ENCODE peak calls at places on chromosomes 16 and 17, in five cellular contexts. U is PC-9; T is cardiac muscle cell; W is CD4-positive, alpha-beta memory T cell; I is left ventricle myocardium inferior. J is an unnamed sample.

GRCh38 chr17:339193-340061 is 13.2 kb downstream of the RPH3AL start:
- DNase-seq in U (no peak), T (no peak), W (no peak), I (no peak), J (peak; percentile 28)

GRCh38 chr16:79475841-79476240 is 124.7 kb downstream of the MAF start:
- DNase-seq in U (no peak), T (no peak), W (no peak), I (no peak), J (no peak)

GRCh38 chr17:77203436-77203835 is 62.7 kb downstream of the SEC14L1 start:
- DNase-seq in U (no peak), T (no peak), W (no peak), I (no peak), J (peak; percentile 43)

GRCh38 chr17:78494189-78494960 is 82.8 kb downstream of the DNAH17 start:
- DNase-seq in U (no peak), T (no peak), W (no peak), I (no peak), J (peak; percentile 41)

GRCh38 chr16:75921281-75921680 is 195.0 kb upstream of the CPHXL start:
- DNase-seq in U (no peak), T (no peak), W (no peak), I (no peak), J (no peak)

GRCh38 chr17:81109957-81110356 is 55.4 kb upstream of the PVALEF start:
- DNase-seq in U (no peak), T (no peak), W (no peak), I (no peak), J (no peak)

GRCh38 chr16:65120811-65121721 is 797 bp downstream of the CDH11 start:
- DNase-seq in U (no peak), T (peak; percentile 60), W (no peak), I (peak; percentile 20), J (peak; percentile 51)

GRCh38 chr17:13038931-13039665 is 21.3 kb upstream of the ELAC2 start:
- DNase-seq in U (no peak), T (no peak), W (no peak), I (no peak), J (no peak)

GRCh38 chr17:65690626-65691310 is 129.3 kb upstream of the AXIN2 start:
- DNase-seq in U (no peak), T (no peak), W (no peak), I (no peak), J (no peak)

GRCh38 chr17:33940769-33941168 is 314.3 kb upstream of the CCL2 start:
- DNase-seq in U (no peak), T (no peak), W (no peak), I (peak; percentile 46), J (no peak)

GRCh38 chr16:89004209-89004831 is 27.3 kb upstream of the CBFA2T3 start:
- DNase-seq in U (no peak), T (peak; percentile 87), W (no peak), I (peak; percentile 50), J (peak; percentile 63)

GRCh38 chr16:81786321-81786720 is 7.2 kb downstream of the PLCG2 start:
- DNase-seq in U (peak; percentile 73), T (no peak), W (no peak), I (no peak), J (no peak)

GRCh38 chr16:53083123-53083522 is 28.3 kb downstream of the CHD9 start:
- DNase-seq in U (no peak), T (no peak), W (no peak), I (no peak), J (no peak)

GRCh38 chr16:67539691-67540635 is 11.3 kb downstream of the RIPOR1 start:
- DNase-seq in U (no peak), T (no peak), W (no peak), I (no peak), J (no peak)

GRCh38 chr16:30692381-30693074 is 6.4 kb upstream of the SRCAP start:
- DNase-seq in U (no peak), T (no peak), W (no peak), I (no peak), J (no peak)

GRCh38 chr16:80298676-80299075 is 242.1 kb upstream of the DYNLRB2 start:
- DNase-seq in U (no peak), T (no peak), W (no peak), I (no peak), J (no peak)

GRCh38 chr16:83980794-83981193 is 12.8 kb downstream of the NECAB2 start:
- DNase-seq in U (no peak), T (no peak), W (no peak), I (no peak), J (peak; percentile 24)

GRCh38 chr16:11105038-11105903 is 150.7 kb downstream of the SOCS1 start:
- DNase-seq in U (peak; percentile 81), T (no peak), W (peak; percentile 30), I (no peak), J (no peak)

GRCh38 chr16:24858219-24859041 is 12.7 kb downstream of the SLC5A11 start:
- DNase-seq in U (no peak), T (peak; percentile 88), W (peak; percentile 34), I (peak; percentile 42), J (peak; percentile 63)

GRCh38 chr17:32814837-32815236 is 62.1 kb downstream of the MYO1D start:
- DNase-seq in U (no peak), T (no peak), W (no peak), I (no peak), J (no peak)

GRCh38 chr16:88306860-88307545 is 75.8 kb upstream of the ZNF469 start:
- DNase-seq in U (peak; percentile 79), T (no peak), W (no peak), I (peak; percentile 7), J (no peak)

GRCh38 chr16:64088838-64089237 is 1033.0 kb downstream of the CDH11 start:
- DNase-seq in U (no peak), T (no peak), W (no peak), I (no peak), J (no peak)

GRCh38 chr17:57612202-57613071 is 132.7 kb downstream of the CCDC182 start:
- DNase-seq in U (peak; percentile 67), T (peak; percentile 15), W (peak; percentile 76), I (no peak), J (peak; percentile 21)

GRCh38 chr16:1834096-1834495 is 7.1 kb downstream of the FAHD1 start:
- DNase-seq in U (no peak), T (no peak), W (no peak), I (no peak), J (no peak)

GRCh38 chr16:51968756-51969155 is 578.2 kb downstream of the TOX3 start:
- DNase-seq in U (no peak), T (no peak), W (no peak), I (no peak), J (no peak)

GRCh38 chr17:8285270-8286181 is 2.9 kb upstream of the RANGRF start:
- DNase-seq in U (no peak), T (no peak), W (no peak), I (no peak), J (no peak)

GRCh38 chr17:22694362-22695227 is 1002.3 kb downstream of the KCNJ18 start:
- DNase-seq in U (no peak), T (no peak), W (no peak), I (no peak), J (no peak)

GRCh38 chr17:41692722-41693521 is 4.2 kb downstream of the EIF1 start:
- DNase-seq in U (peak; percentile 55), T (no peak), W (peak; percentile 45), I (no peak), J (no peak)

GRCh38 chr17:41695954-41696720 is 7.5 kb downstream of the EIF1 start:
- DNase-seq in U (peak; percentile 68), T (peak; percentile 87), W (peak; percentile 76), I (no peak), J (peak; percentile 73)

GRCh38 chr17:41697122-41697962 is 8.7 kb downstream of the EIF1 start:
- DNase-seq in U (no peak), T (no peak), W (no peak), I (peak; percentile 73), J (no peak)

GRCh38 chr17:41691031-41691777 is 2.5 kb downstream of the EIF1 start:
- DNase-seq in U (no peak), T (no peak), W (peak; percentile 46), I (no peak), J (no peak)

GRCh38 chr17:41695134-41695661 is 6.5 kb downstream of the EIF1 start:
- DNase-seq in U (no peak), T (no peak), W (no peak), I (no peak), J (no peak)
- H3K27ac ChIP-seq in U (no peak overlapping the region), T (peak overlapping the region; percentile 18), W (no peak overlapping the region), I (peak overlapping the region; percentile 71), J (no peak overlapping the region)

DNA sequence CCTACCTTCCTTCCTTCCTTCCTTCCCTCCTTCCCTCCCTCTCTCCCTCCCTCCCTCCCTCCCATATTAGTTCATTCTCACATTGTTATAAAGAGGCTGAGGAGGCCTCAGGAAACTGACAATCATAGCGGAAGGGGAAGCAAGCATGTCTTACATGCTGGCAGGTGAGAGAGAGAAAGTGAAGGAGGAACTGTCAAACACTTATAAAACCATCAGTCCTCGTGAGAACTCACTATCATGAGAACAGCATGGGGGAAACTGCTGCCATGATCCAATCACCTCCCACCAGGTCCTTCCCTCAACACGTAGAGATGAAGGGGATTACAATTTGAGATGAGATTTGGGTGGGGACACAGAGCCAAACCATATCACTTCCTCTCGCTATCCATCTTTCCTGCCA is 281.6 kb upstream of the FOXF1 start:
- DNase-seq in U (no peak), T (no peak), W (no peak), I (no peak), J (no peak)
- H3K4me1 ChIP-seq in U (no peaks in the 10 kb centered on the region), T (peaks cover 6% of the 10 kb centered on the region), W (no peaks in the 10 kb centered on the region), I (no peaks in the 10 kb centered on the region), J (no peaks in the 10 kb centered on the region)

DNA sequence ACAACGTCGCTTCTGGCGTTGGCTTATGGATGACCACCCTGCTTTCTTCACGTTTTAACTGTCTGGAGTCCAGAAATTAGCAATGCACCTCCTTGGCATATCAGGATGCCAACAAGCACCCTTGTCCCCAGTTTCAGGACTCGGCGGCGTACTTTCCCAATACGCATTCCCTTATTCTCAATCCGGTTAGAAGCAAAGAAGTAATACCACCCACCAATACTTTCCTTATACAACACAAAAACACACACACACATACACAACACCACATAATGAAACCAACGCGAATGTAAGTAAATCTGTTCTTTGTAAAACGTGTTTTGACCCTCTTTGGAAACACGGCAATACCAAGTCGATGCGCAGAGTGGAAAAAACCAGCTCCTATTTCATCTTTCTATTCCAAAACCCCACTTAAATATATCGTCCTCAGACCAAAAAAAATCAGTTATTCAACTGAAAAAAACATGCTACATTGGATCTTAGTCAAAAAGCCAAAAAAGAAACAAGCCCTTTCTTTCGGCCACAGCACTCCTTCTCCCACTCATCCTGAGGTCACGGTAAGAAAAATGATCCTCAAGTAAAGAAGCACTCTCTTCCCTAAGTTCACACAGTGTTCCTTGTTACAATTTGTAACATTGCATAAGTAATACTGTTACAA is 31.1 kb upstream of the ARL4D start:
- DNase-seq in U (peak; percentile 97), T (peak; percentile 72), W (no peak), I (no peak), J (no peak)
- H3K4me3 ChIP-seq in U (peak overlapping the region; percentile 61), T (peak overlapping the region; percentile 31), W (peak overlapping the region; percentile 76), I (peak overlapping the region; percentile 73), J (no peak overlapping the region)

DNA sequence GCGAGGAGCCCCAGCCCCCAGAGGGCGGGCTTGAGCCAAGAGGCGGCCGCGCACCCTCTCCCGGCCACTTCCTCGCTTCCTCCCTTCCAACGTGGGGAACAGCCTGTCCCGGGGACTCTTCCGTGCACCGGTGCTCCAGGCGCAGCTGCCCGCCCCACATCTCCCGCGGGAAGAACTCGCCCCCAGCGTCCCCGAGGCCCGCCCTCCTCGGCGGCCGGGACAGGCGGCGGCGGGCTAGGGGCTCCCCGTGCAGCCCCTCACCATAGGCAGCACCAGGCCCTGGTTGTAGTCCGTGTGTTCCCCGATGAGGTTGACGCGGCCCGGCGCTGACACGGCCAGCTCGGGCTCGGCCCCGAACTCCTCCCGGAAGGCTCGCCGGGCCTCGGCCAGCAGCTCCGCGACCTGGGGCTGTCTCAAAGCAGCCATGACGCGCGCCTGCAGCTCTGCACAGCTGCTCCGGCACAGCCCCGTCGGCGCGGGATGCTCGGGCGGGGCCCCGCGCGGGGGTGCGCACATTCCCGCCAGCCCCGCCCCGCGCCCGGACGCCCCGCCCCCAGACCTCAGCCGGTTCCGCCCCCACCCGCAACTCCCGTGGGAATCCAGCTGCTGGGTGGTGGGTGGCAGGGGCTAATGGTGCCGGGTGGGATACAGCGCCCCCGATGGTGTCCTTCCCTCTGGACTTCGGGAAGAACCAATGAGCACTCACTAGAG is at the start of gene GALK1:
- DNase-seq in U (peak; percentile 62), T (peak; percentile 81), W (peak; percentile 72), I (peak; percentile 81), J (peak; percentile 85)
- H3K27ac ChIP-seq in U (no peak within 1 kb of the TSS), T (peak within 1 kb of the TSS; percentile 29), W (peak within 1 kb of the TSS; percentile 58), I (peak within 1 kb of the TSS; percentile 96), J (peak within 1 kb of the TSS; percentile 73)